ENCODE peak calls at places on chromosomes 5 and 9, in eight cellular contexts. One of them, this sample, is unnamed.

GRCh38 chr9:129933709-129934586 is 98.7 kb downstream of the USP20 start:
- DNase-seq in esophagus squamous epithelium: no peak
- DNase-seq in fibroblast of mammary gland: peak
- DNase-seq in foreskin fibroblast: peak
- DNase-seq in heart left ventricle: no peak
- DNase-seq in GM12865: peak
- DNase-seq in OCI-LY7: no peak
- DNase-seq in CD4-positive, alpha-beta memory T cell: no peak
- DNase-seq in this sample: no peak

GRCh38 chr5:145246379-145246778 is 588.8 kb downstream of the PRELID2 start:
- DNase-seq in esophagus squamous epithelium: no peak
- DNase-seq in fibroblast of mammary gland: no peak
- DNase-seq in foreskin fibroblast: no peak
- DNase-seq in heart left ventricle: no peak
- DNase-seq in GM12865: no peak
- DNase-seq in OCI-LY7: no peak
- DNase-seq in CD4-positive, alpha-beta memory T cell: no peak
- DNase-seq in this sample: no peak

GRCh38 chr5:71596169-71596568 is 9.0 kb downstream of the MCCC2 start:
- DNase-seq in esophagus squamous epithelium: no peak
- DNase-seq in fibroblast of mammary gland: no peak
- DNase-seq in foreskin fibroblast: no peak
- DNase-seq in heart left ventricle: no peak
- DNase-seq in GM12865: no peak
- DNase-seq in OCI-LY7: no peak
- DNase-seq in CD4-positive, alpha-beta memory T cell: no peak
- DNase-seq in this sample: no peak

GRCh38 chr5:157076558-157076957 is 17.6 kb upstream of the HAVCR1 start:
- DNase-seq in esophagus squamous epithelium: no peak
- DNase-seq in fibroblast of mammary gland: peak
- DNase-seq in foreskin fibroblast: peak
- DNase-seq in heart left ventricle: no peak
- DNase-seq in GM12865: peak
- DNase-seq in OCI-LY7: no peak
- DNase-seq in CD4-positive, alpha-beta memory T cell: no peak
- DNase-seq in this sample: peak

GRCh38 chr5:4511996-4512656 is 628.0 kb upstream of the ADAMTS16 start:
- DNase-seq in esophagus squamous epithelium: no peak
- DNase-seq in fibroblast of mammary gland: peak
- DNase-seq in foreskin fibroblast: no peak
- DNase-seq in heart left ventricle: peak
- DNase-seq in GM12865: no peak
- DNase-seq in OCI-LY7: no peak
- DNase-seq in CD4-positive, alpha-beta memory T cell: no peak
- DNase-seq in this sample: no peak

GRCh38 chr5:147737921-147738320 is 44.6 kb downstream of the JAKMIP2 start:
- DNase-seq in esophagus squamous epithelium: no peak
- DNase-seq in fibroblast of mammary gland: no peak
- DNase-seq in foreskin fibroblast: no peak
- DNase-seq in heart left ventricle: no peak
- DNase-seq in GM12865: no peak
- DNase-seq in OCI-LY7: no peak
- DNase-seq in CD4-positive, alpha-beta memory T cell: no peak
- DNase-seq in this sample: no peak

GRCh38 chr9:35673132-35673997 is at the start of gene CA9:
- DNase-seq in esophagus squamous epithelium: no peak
- DNase-seq in fibroblast of mammary gland: no peak
- DNase-seq in foreskin fibroblast: peak
- DNase-seq in heart left ventricle: no peak
- DNase-seq in GM12865: no peak
- DNase-seq in OCI-LY7: no peak
- DNase-seq in CD4-positive, alpha-beta memory T cell: no peak
- DNase-seq in this sample: no peak

GRCh38 chr5:123035320-123035949 is 1.1 kb downstream of the PPIC start:
- DNase-seq in esophagus squamous epithelium: no peak
- DNase-seq in fibroblast of mammary gland: peak
- DNase-seq in foreskin fibroblast: peak
- DNase-seq in heart left ventricle: peak
- DNase-seq in GM12865: peak
- DNase-seq in OCI-LY7: no peak
- DNase-seq in CD4-positive, alpha-beta memory T cell: no peak
- DNase-seq in this sample: peak

GRCh38 chr5:5179597-5179996 is 39.5 kb downstream of the ADAMTS16 start:
- DNase-seq in esophagus squamous epithelium: no peak
- DNase-seq in fibroblast of mammary gland: no peak
- DNase-seq in foreskin fibroblast: no peak
- DNase-seq in heart left ventricle: no peak
- DNase-seq in GM12865: no peak
- DNase-seq in OCI-LY7: no peak
- DNase-seq in CD4-positive, alpha-beta memory T cell: no peak
- DNase-seq in this sample: no peak

GRCh38 chr9:76452839-76453238 is 6.1 kb upstream of the GCNT1 start:
- DNase-seq in esophagus squamous epithelium: no peak
- DNase-seq in fibroblast of mammary gland: peak
- DNase-seq in foreskin fibroblast: peak
- DNase-seq in heart left ventricle: no peak
- DNase-seq in GM12865: no peak
- DNase-seq in OCI-LY7: no peak
- DNase-seq in CD4-positive, alpha-beta memory T cell: no peak
- DNase-seq in this sample: no peak

DNA sequence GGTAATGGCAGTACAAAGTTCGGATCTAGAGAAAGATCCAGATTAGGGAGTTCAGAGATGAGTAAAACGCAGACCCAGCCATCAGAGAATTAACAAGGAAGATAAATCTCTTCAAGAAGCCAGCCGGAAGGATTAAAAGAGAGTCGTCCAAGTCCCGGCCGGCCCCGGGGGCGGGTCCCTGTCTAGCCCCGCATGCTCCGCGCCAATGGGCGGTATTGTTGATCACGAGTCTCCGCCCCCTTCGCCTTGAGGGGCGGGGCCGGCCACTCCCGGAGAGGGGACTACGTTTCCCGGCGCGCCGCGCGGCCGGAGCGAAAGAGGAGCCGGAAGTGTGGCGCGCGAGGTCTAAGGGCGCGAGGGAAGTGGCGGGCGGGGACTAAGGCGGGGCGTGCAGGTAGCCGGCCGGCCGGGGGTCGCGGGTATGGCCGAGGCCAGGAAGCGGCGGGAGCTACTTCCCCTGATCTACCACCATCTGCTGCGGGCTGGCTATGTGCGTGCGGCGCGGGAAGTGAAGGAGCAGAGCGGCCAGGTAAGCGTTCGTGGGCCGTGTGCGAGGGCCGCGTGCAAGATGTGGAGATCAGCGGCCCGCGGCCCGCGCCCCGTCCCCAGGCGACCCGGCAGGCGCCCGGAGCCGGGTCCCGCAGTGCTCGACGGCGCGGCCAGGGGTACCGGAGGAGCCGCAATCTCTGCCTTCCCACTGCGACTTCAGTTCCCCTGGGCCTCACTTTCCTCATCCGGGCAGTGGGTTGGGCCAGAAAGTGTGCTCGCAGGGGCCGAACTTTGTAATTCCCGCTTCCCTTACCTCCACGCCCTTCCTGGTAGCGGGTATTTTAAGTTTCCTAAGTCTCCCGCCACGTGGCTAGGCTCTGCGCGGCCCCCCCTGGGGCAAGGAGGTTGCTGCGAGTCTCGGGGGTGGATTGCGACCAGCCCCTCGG is at the start of gene TCOF1:
- DNase-seq in esophagus squamous epithelium: peak
- DNase-seq in fibroblast of mammary gland: peak
- DNase-seq in foreskin fibroblast: peak
- DNase-seq in heart left ventricle: peak
- DNase-seq in GM12865: peak
- DNase-seq in OCI-LY7: peak
- DNase-seq in CD4-positive, alpha-beta memory T cell: peak
- DNase-seq in this sample: peak
- H3K4me3 ChIP-seq in esophagus squamous epithelium: peak
- H3K4me3 ChIP-seq in fibroblast of mammary gland: peak
- H3K4me3 ChIP-seq in foreskin fibroblast: peak
- H3K4me3 ChIP-seq in heart left ventricle: peak
- H3K4me3 ChIP-seq in GM12865: peak
- H3K4me3 ChIP-seq in OCI-LY7: peak
- H3K4me3 ChIP-seq in CD4-positive, alpha-beta memory T cell: peak
- H3K4me3 ChIP-seq in this sample: peak

GRCh38 chr5:132259061-132259851 is 1.8 kb downstream of the PDLIM4 start:
- DNase-seq in esophagus squamous epithelium: no peak
- DNase-seq in fibroblast of mammary gland: peak
- DNase-seq in foreskin fibroblast: peak
- DNase-seq in heart left ventricle: no peak
- DNase-seq in GM12865: no peak
- DNase-seq in OCI-LY7: no peak
- DNase-seq in CD4-positive, alpha-beta memory T cell: no peak
- DNase-seq in this sample: peak

GRCh38 chr5:132261881-132262845 is 4.7 kb downstream of the PDLIM4 start:
- DNase-seq in esophagus squamous epithelium: no peak
- DNase-seq in fibroblast of mammary gland: no peak
- DNase-seq in foreskin fibroblast: no peak
- DNase-seq in heart left ventricle: no peak
- DNase-seq in GM12865: no peak
- DNase-seq in OCI-LY7: no peak
- DNase-seq in CD4-positive, alpha-beta memory T cell: no peak
- DNase-seq in this sample: no peak

GRCh38 chr5:132262882-132263547 is 5.5 kb downstream of the PDLIM4 start:
- DNase-seq in esophagus squamous epithelium: no peak
- DNase-seq in fibroblast of mammary gland: no peak
- DNase-seq in foreskin fibroblast: peak
- DNase-seq in heart left ventricle: no peak
- DNase-seq in GM12865: no peak
- DNase-seq in OCI-LY7: no peak
- DNase-seq in CD4-positive, alpha-beta memory T cell: no peak
- DNase-seq in this sample: no peak

GRCh38 chr5:132260051-132260450 is 2.6 kb downstream of the PDLIM4 start:
- DNase-seq in esophagus squamous epithelium: no peak
- DNase-seq in fibroblast of mammary gland: peak
- DNase-seq in foreskin fibroblast: peak
- DNase-seq in heart left ventricle: no peak
- DNase-seq in GM12865: no peak
- DNase-seq in OCI-LY7: no peak
- DNase-seq in CD4-positive, alpha-beta memory T cell: no peak
- DNase-seq in this sample: no peak

GRCh38 chr5:132260714-132261615 is 3.5 kb downstream of the PDLIM4 start:
- DNase-seq in esophagus squamous epithelium: no peak
- DNase-seq in fibroblast of mammary gland: peak
- DNase-seq in foreskin fibroblast: peak
- DNase-seq in heart left ventricle: peak
- DNase-seq in GM12865: peak
- DNase-seq in OCI-LY7: no peak
- DNase-seq in CD4-positive, alpha-beta memory T cell: no peak
- DNase-seq in this sample: peak
- H3K4me3 ChIP-seq in esophagus squamous epithelium: no peak
- H3K4me3 ChIP-seq in fibroblast of mammary gland: no peak
- H3K4me3 ChIP-seq in foreskin fibroblast: no peak
- H3K4me3 ChIP-seq in heart left ventricle: no peak
- H3K4me3 ChIP-seq in GM12865: no peak
- H3K4me3 ChIP-seq in OCI-LY7: no peak
- H3K4me3 ChIP-seq in CD4-positive, alpha-beta memory T cell: no peak
- H3K4me3 ChIP-seq in this sample: peak

GRCh38 chr5:124707516-124707915 is 38.9 kb downstream of the ZNF608 start:
- DNase-seq in esophagus squamous epithelium: no peak
- DNase-seq in fibroblast of mammary gland: no peak
- DNase-seq in foreskin fibroblast: no peak
- DNase-seq in heart left ventricle: no peak
- DNase-seq in GM12865: peak
- DNase-seq in OCI-LY7: peak
- DNase-seq in CD4-positive, alpha-beta memory T cell: no peak
- DNase-seq in this sample: no peak

GRCh38 chr5:124706041-124706440 is 40.4 kb downstream of the ZNF608 start:
- DNase-seq in esophagus squamous epithelium: no peak
- DNase-seq in fibroblast of mammary gland: no peak
- DNase-seq in foreskin fibroblast: no peak
- DNase-seq in heart left ventricle: no peak
- DNase-seq in GM12865: peak
- DNase-seq in OCI-LY7: peak
- DNase-seq in CD4-positive, alpha-beta memory T cell: no peak
- DNase-seq in this sample: no peak

GRCh38 chr5:124705577-124705976 is 40.9 kb downstream of the ZNF608 start:
- DNase-seq in esophagus squamous epithelium: no peak
- DNase-seq in fibroblast of mammary gland: no peak
- DNase-seq in foreskin fibroblast: no peak
- DNase-seq in heart left ventricle: no peak
- DNase-seq in GM12865: peak
- DNase-seq in OCI-LY7: peak
- DNase-seq in CD4-positive, alpha-beta memory T cell: no peak
- DNase-seq in this sample: no peak

GRCh38 chr5:124704594-124705284 is 41.7 kb downstream of the ZNF608 start:
- DNase-seq in esophagus squamous epithelium: no peak
- DNase-seq in fibroblast of mammary gland: no peak
- DNase-seq in foreskin fibroblast: no peak
- DNase-seq in heart left ventricle: no peak
- DNase-seq in GM12865: peak
- DNase-seq in OCI-LY7: peak
- DNase-seq in CD4-positive, alpha-beta memory T cell: no peak
- DNase-seq in this sample: no peak

DNA sequence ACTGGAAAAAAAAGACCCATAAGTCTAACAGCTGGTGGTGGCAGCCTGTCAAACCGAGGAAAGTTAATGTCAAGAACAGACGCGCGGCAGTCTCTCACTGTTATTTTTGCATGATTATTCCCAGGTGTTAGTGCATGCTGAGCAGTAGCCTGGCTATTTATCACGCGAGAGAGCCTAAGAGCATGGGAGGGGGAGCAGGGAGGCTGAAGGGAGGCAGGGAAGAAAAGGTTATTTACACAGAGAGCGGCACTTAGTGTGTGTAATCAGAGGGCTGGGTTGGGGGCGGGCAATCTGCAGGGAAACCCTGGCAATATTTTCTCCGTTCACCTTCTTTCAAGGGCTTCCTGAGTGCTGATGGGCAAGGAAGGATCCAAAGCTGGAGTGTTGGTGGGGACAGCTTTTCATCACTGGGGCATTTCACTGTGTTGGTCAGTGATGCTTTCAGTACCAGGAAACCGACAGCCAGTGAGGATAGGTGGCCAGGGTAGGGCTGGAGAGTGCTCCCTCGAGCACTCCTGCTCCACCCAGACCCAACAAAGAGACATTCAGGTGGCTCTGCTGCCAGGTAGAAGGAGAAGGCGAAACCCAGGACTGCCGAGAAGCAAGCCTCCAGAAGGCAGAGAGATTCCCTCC is 39.6 kb downstream of the ZNF608 start:
- DNase-seq in esophagus squamous epithelium: no peak
- DNase-seq in fibroblast of mammary gland: peak
- DNase-seq in foreskin fibroblast: peak
- DNase-seq in heart left ventricle: peak
- DNase-seq in GM12865: peak
- DNase-seq in OCI-LY7: peak
- DNase-seq in CD4-positive, alpha-beta memory T cell: no peak
- DNase-seq in this sample: peak
- H3K4me3 ChIP-seq in esophagus squamous epithelium: peak
- H3K4me3 ChIP-seq in fibroblast of mammary gland: no peak
- H3K4me3 ChIP-seq in foreskin fibroblast: no peak
- H3K4me3 ChIP-seq in heart left ventricle: peak
- H3K4me3 ChIP-seq in GM12865: peak
- H3K4me3 ChIP-seq in OCI-LY7: peak
- H3K4me3 ChIP-seq in CD4-positive, alpha-beta memory T cell: no peak
- H3K4me3 ChIP-seq in this sample: no peak

DNA sequence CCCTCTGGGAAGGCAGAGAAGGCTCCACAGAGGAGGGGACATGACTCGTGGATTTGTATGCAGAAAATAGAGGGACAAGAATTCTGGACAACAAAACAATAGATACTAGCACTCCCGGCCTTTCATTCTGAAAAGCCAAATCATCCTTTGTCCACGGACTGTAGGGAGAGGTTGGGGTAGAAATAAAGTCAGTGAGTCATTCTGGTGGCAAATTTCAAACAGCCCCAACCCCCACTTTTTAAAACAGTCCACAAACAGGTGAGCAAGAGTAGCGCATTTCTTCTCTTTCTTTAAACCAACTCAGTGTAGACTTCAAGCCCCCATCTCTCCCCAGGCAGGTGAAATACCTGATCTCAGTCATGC is 56.1 kb downstream of the PTPDC1 start:
- DNase-seq in esophagus squamous epithelium: no peak
- DNase-seq in fibroblast of mammary gland: no peak
- DNase-seq in foreskin fibroblast: no peak
- DNase-seq in heart left ventricle: no peak
- DNase-seq in GM12865: no peak
- DNase-seq in OCI-LY7: no peak
- DNase-seq in CD4-positive, alpha-beta memory T cell: no peak
- DNase-seq in this sample: no peak
- H3K4me3 ChIP-seq in esophagus squamous epithelium: peak
- H3K4me3 ChIP-seq in fibroblast of mammary gland: peak
- H3K4me3 ChIP-seq in foreskin fibroblast: no peak
- H3K4me3 ChIP-seq in heart left ventricle: peak
- H3K4me3 ChIP-seq in GM12865: no peak
- H3K4me3 ChIP-seq in OCI-LY7: no peak
- H3K4me3 ChIP-seq in CD4-positive, alpha-beta memory T cell: no peak
- H3K4me3 ChIP-seq in this sample: no peak